ENCODE peak calls at places on chromosomes 1 and 21, in nine cellular contexts. One of them, this sample, is unnamed.

GRCh38 chr1:35264861-35265260 is 3.6 kb upstream of the ZMYM4 start:
- DNase-seq in cardiac muscle cell: peak; percentile 81
- DNase-seq in A673: no peak
- DNase-seq in tibial artery: no peak
- DNase-seq in stomach: peak; percentile 42
- DNase-seq in IMR-90: peak; percentile 35
- DNase-seq in iPS DF 6.9: no peak
- DNase-seq in endodermal cell: no peak
- DNase-seq in left lung: no peak
- DNase-seq in this sample: peak; percentile 58

GRCh38 chr21:45531393-45532215 is 10.6 kb downstream of the SLC19A1 start:
- DNase-seq in stomach: peak; percentile 23
- DNase-seq in left lung: peak; percentile 31
- DNase-seq in iPS DF 6.9: no peak
- DNase-seq in cardiac muscle cell: no peak
- DNase-seq in endodermal cell: peak; percentile 45
- DNase-seq in IMR-90: no peak
- DNase-seq in tibial artery: peak; percentile 58
- DNase-seq in A673: no peak
- DNase-seq in this sample: no peak

GRCh38 chr1:94619731-94620130 is 78.2 kb upstream of the F3 start:
- DNase-seq in endodermal cell: no peak
- DNase-seq in A673: no peak
- DNase-seq in left lung: no peak
- DNase-seq in tibial artery: no peak
- DNase-seq in IMR-90: no peak
- DNase-seq in iPS DF 6.9: no peak
- DNase-seq in stomach: no peak
- DNase-seq in cardiac muscle cell: no peak
- DNase-seq in this sample: no peak

GRCh38 chr1:15022069-15022468 is 131.5 kb upstream of the TMEM51 start:
- DNase-seq in cardiac muscle cell: no peak
- DNase-seq in endodermal cell: no peak
- DNase-seq in tibial artery: no peak
- DNase-seq in A673: no peak
- DNase-seq in left lung: no peak
- DNase-seq in IMR-90: no peak
- DNase-seq in stomach: no peak
- DNase-seq in iPS DF 6.9: no peak
- DNase-seq in this sample: no peak

GRCh38 chr1:239718997-239719628 is 332.7 kb downstream of the CHRM3 start:
- DNase-seq in IMR-90: no peak
- DNase-seq in left lung: no peak
- DNase-seq in stomach: no peak
- DNase-seq in cardiac muscle cell: no peak
- DNase-seq in tibial artery: no peak
- DNase-seq in A673: no peak
- DNase-seq in endodermal cell: no peak
- DNase-seq in iPS DF 6.9: no peak
- DNase-seq in this sample: peak; percentile 40

GRCh38 chr1:114535401-114535800 is 24.4 kb upstream of the TRIM33 start:
- DNase-seq in IMR-90: no peak
- DNase-seq in left lung: no peak
- DNase-seq in A673: no peak
- DNase-seq in tibial artery: no peak
- DNase-seq in iPS DF 6.9: no peak
- DNase-seq in endodermal cell: no peak
- DNase-seq in stomach: no peak
- DNase-seq in cardiac muscle cell: no peak
- DNase-seq in this sample: no peak

GRCh38 chr21:45508607-45509565 is 33.4 kb downstream of the SLC19A1 start:
- DNase-seq in endodermal cell: peak; percentile 55
- DNase-seq in A673: no peak
- DNase-seq in iPS DF 6.9: no peak
- DNase-seq in cardiac muscle cell: no peak
- DNase-seq in tibial artery: peak; percentile 64
- DNase-seq in stomach: no peak
- DNase-seq in left lung: peak; percentile 30
- DNase-seq in IMR-90: no peak
- DNase-seq in this sample: no peak

GRCh38 chr1:158203693-158204457 is 23.2 kb downstream of the CD1D start:
- DNase-seq in tibial artery: no peak
- DNase-seq in left lung: no peak
- DNase-seq in IMR-90: peak; percentile 76
- DNase-seq in A673: peak; percentile 84
- DNase-seq in iPS DF 6.9: no peak
- DNase-seq in cardiac muscle cell: peak; percentile 77
- DNase-seq in stomach: no peak
- DNase-seq in endodermal cell: peak; percentile 58
- DNase-seq in this sample: peak; percentile 60

GRCh38 chr1:4599521-4599920 is 54.9 kb upstream of the AJAP1 start:
- DNase-seq in A673: no peak
- DNase-seq in stomach: peak; percentile 22
- DNase-seq in cardiac muscle cell: no peak
- DNase-seq in tibial artery: peak; percentile 12
- DNase-seq in endodermal cell: no peak
- DNase-seq in left lung: no peak
- DNase-seq in IMR-90: no peak
- DNase-seq in iPS DF 6.9: no peak
- DNase-seq in this sample: no peak

GRCh38 chr1:200269256-200269655 is 140.6 kb downstream of the ZNF281 start:
- DNase-seq in iPS DF 6.9: no peak
- DNase-seq in left lung: no peak
- DNase-seq in stomach: no peak
- DNase-seq in A673: no peak
- DNase-seq in cardiac muscle cell: no peak
- DNase-seq in tibial artery: no peak
- DNase-seq in IMR-90: no peak
- DNase-seq in endodermal cell: no peak
- DNase-seq in this sample: no peak

GRCh38 chr1:89847191-89847729 is 26.4 kb downstream of the LRRC8D start:
- DNase-seq in stomach: no peak
- DNase-seq in IMR-90: no peak
- DNase-seq in left lung: no peak
- DNase-seq in tibial artery: no peak
- DNase-seq in iPS DF 6.9: no peak
- DNase-seq in A673: no peak
- DNase-seq in endodermal cell: no peak
- DNase-seq in cardiac muscle cell: no peak
- DNase-seq in this sample: no peak

GRCh38 chr1:2856821-2857290 is 55.4 kb upstream of the TTC34 start:
- DNase-seq in iPS DF 6.9: no peak
- DNase-seq in A673: no peak
- DNase-seq in left lung: no peak
- DNase-seq in cardiac muscle cell: no peak
- DNase-seq in IMR-90: no peak
- DNase-seq in stomach: no peak
- DNase-seq in tibial artery: no peak
- DNase-seq in endodermal cell: no peak
- DNase-seq in this sample: no peak
- H3K9me3 ChIP-seq in iPS DF 6.9: peaks cover 43% of the 10 kb centered on the region
- H3K9me3 ChIP-seq in A673: peaks cover 5% of the 10 kb centered on the region
- H3K9me3 ChIP-seq in left lung: peaks cover 3% of the 10 kb centered on the region
- H3K9me3 ChIP-seq in cardiac muscle cell: no peaks in the 10 kb centered on the region
- H3K9me3 ChIP-seq in IMR-90: peaks cover 59% of the 10 kb centered on the region
- H3K9me3 ChIP-seq in stomach: no peaks in the 10 kb centered on the region
- H3K9me3 ChIP-seq in tibial artery: no peaks in the 10 kb centered on the region
- H3K9me3 ChIP-seq in endodermal cell: peaks cover 45% of the 10 kb centered on the region
- H3K9me3 ChIP-seq in this sample: no peaks in the 10 kb centered on the region

GRCh38 chr1:20234761-20235540 is 48.6 kb upstream of the PLA2G2C start:
- DNase-seq in left lung: no peak
- DNase-seq in iPS DF 6.9: no peak
- DNase-seq in tibial artery: no peak
- DNase-seq in A673: no peak
- DNase-seq in IMR-90: no peak
- DNase-seq in cardiac muscle cell: no peak
- DNase-seq in stomach: no peak
- DNase-seq in endodermal cell: no peak
- DNase-seq in this sample: no peak

GRCh38 chr1:20237646-20238045 is 51.3 kb upstream of the PLA2G2C start:
- DNase-seq in A673: no peak
- DNase-seq in iPS DF 6.9: no peak
- DNase-seq in tibial artery: no peak
- DNase-seq in cardiac muscle cell: no peak
- DNase-seq in stomach: no peak
- DNase-seq in IMR-90: no peak
- DNase-seq in left lung: no peak
- DNase-seq in endodermal cell: no peak
- DNase-seq in this sample: no peak

GRCh38 chr1:20233866-20234265 is 47.5 kb upstream of the PLA2G2C start:
- DNase-seq in A673: no peak
- DNase-seq in left lung: no peak
- DNase-seq in iPS DF 6.9: no peak
- DNase-seq in IMR-90: no peak
- DNase-seq in endodermal cell: no peak
- DNase-seq in stomach: no peak
- DNase-seq in tibial artery: no peak
- DNase-seq in cardiac muscle cell: no peak
- DNase-seq in this sample: no peak

GRCh38 chr1:20229191-20229590 is 42.9 kb upstream of the PLA2G2C start:
- DNase-seq in cardiac muscle cell: no peak
- DNase-seq in A673: no peak
- DNase-seq in iPS DF 6.9: no peak
- DNase-seq in tibial artery: no peak
- DNase-seq in endodermal cell: no peak
- DNase-seq in IMR-90: no peak
- DNase-seq in left lung: no peak
- DNase-seq in stomach: no peak
- DNase-seq in this sample: no peak

GRCh38 chr1:20233394-20233793 is 47.1 kb upstream of the PLA2G2C start:
- DNase-seq in cardiac muscle cell: peak; percentile 28
- DNase-seq in tibial artery: no peak
- DNase-seq in A673: peak; percentile 40
- DNase-seq in IMR-90: peak; percentile 38
- DNase-seq in stomach: no peak
- DNase-seq in iPS DF 6.9: no peak
- DNase-seq in endodermal cell: no peak
- DNase-seq in left lung: no peak
- DNase-seq in this sample: peak; percentile 41
- H3K27me3 ChIP-seq in cardiac muscle cell: peaks cover 8% of the 10 kb centered on the region
- H3K27me3 ChIP-seq in tibial artery: peaks cover 49% of the 10 kb centered on the region
- H3K27me3 ChIP-seq in A673: peaks cover 66% of the 10 kb centered on the region
- H3K27me3 ChIP-seq in IMR-90: peaks cover 32% of the 10 kb centered on the region
- H3K27me3 ChIP-seq in stomach: peaks cover 82% of the 10 kb centered on the region
- H3K27me3 ChIP-seq in iPS DF 6.9: no peaks in the 10 kb centered on the region
- H3K27me3 ChIP-seq in endodermal cell: no peaks in the 10 kb centered on the region
- H3K27me3 ChIP-seq in left lung: peaks cover 6% of the 10 kb centered on the region
- H3K27me3 ChIP-seq in this sample: no peaks in the 10 kb centered on the region

DNA sequence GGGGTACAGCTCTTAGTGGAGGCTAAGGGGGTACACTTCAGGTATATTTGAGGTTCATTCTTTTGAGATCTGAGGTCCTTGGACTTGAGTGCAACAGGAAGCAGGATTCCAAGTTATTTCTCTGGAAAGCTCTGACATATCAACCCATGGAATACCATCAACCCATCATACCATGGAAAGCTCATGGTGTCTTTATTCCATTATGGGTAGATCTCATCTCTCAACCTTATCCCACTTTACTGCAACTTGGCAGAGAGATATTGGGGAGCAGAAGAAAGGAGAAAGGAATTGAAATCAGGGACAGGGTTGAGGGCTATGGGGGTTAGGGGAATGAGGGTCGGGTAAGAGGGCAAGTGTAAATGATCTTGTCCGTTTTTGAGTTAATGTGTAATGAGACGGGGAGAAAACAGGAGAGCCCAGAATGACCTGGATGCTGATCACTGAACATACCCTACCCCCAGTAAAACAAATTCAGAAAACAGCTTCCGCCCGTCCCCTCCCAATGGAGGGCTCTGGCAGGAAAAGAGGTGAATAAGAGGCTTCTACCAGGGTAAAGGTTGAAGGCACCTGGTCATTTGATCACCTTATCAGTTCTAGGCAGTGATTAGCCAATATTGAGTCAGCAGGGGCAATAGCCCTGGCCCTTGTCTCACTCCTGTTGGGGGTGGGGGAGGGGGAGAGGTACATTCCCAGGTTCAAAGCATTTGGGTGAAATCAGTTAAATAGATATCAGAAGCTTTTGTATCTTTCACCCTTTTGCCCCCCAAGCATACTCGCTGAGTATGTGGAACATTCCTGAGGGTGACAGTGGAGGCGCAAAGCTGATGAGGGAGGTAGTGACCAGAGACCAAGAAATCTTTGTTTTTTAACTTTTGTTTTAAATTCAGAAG is 622 bp upstream of the APOA2 start:
- DNase-seq in cardiac muscle cell: no peak
- DNase-seq in stomach: no peak
- DNase-seq in tibial artery: no peak
- DNase-seq in IMR-90: no peak
- DNase-seq in iPS DF 6.9: no peak
- DNase-seq in A673: no peak
- DNase-seq in endodermal cell: peak; percentile 71
- DNase-seq in left lung: no peak
- DNase-seq in this sample: peak; percentile 91
- H3K4me3 ChIP-seq in cardiac muscle cell: no peak overlapping the region
- H3K4me3 ChIP-seq in stomach: no peak overlapping the region
- H3K4me3 ChIP-seq in tibial artery: no peak overlapping the region
- H3K4me3 ChIP-seq in IMR-90: no peak overlapping the region
- H3K4me3 ChIP-seq in iPS DF 6.9: no peak overlapping the region
- H3K4me3 ChIP-seq in A673: no peak overlapping the region
- H3K4me3 ChIP-seq in endodermal cell: peak overlapping the region; percentile 76
- H3K4me3 ChIP-seq in left lung: no peak overlapping the region
- H3K4me3 ChIP-seq in this sample: no peak overlapping the region

GRCh38 chr1:48017716-48018115 is 20.5 kb upstream of the TRABD2B start:
- DNase-seq in iPS DF 6.9: no peak
- DNase-seq in cardiac muscle cell: peak; percentile 60
- DNase-seq in left lung: no peak
- DNase-seq in A673: no peak
- DNase-seq in IMR-90: peak; percentile 25
- DNase-seq in endodermal cell: peak; percentile 24
- DNase-seq in tibial artery: no peak
- DNase-seq in stomach: no peak
- DNase-seq in this sample: no peak
- H3K9me3 ChIP-seq in iPS DF 6.9: no peaks in the 10 kb centered on the region
- H3K9me3 ChIP-seq in cardiac muscle cell: no peaks in the 10 kb centered on the region
- H3K9me3 ChIP-seq in left lung: no peaks in the 10 kb centered on the region
- H3K9me3 ChIP-seq in A673: no peaks in the 10 kb centered on the region
- H3K9me3 ChIP-seq in IMR-90: no peaks in the 10 kb centered on the region
- H3K9me3 ChIP-seq in endodermal cell: no peaks in the 10 kb centered on the region
- H3K9me3 ChIP-seq in tibial artery: no peaks in the 10 kb centered on the region
- H3K9me3 ChIP-seq in stomach: no peaks in the 10 kb centered on the region
- H3K9me3 ChIP-seq in this sample: no peaks in the 10 kb centered on the region

GRCh38 chr1:182602945-182603645 is 1.1 kb downstream of the RGS16 start:
- DNase-seq in iPS DF 6.9: no peak
- DNase-seq in A673: no peak
- DNase-seq in endodermal cell: no peak
- DNase-seq in cardiac muscle cell: no peak
- DNase-seq in IMR-90: no peak
- DNase-seq in stomach: no peak
- DNase-seq in left lung: peak; percentile 61
- DNase-seq in tibial artery: peak; percentile 75
- DNase-seq in this sample: no peak
- H3K27me3 ChIP-seq in iPS DF 6.9: no peaks in the 10 kb centered on the region
- H3K27me3 ChIP-seq in A673: no peaks in the 10 kb centered on the region
- H3K27me3 ChIP-seq in endodermal cell: peaks cover 15% of the 10 kb centered on the region
- H3K27me3 ChIP-seq in cardiac muscle cell: peaks cover 19% of the 10 kb centered on the region
- H3K27me3 ChIP-seq in IMR-90: peaks cover 15% of the 10 kb centered on the region
- H3K27me3 ChIP-seq in stomach: no peaks in the 10 kb centered on the region
- H3K27me3 ChIP-seq in left lung: no peaks in the 10 kb centered on the region
- H3K27me3 ChIP-seq in tibial artery: no peaks in the 10 kb centered on the region
- H3K27me3 ChIP-seq in this sample: no peaks in the 10 kb centered on the region